ENCODE peak calls at places on chromosomes 2 and 18, in nine cellular contexts. One of them, this sample, is unnamed.

GRCh38 chr2:20370191-20370590 is 19.5 kb upstream of the PUM2 start:
- DNase-seq in mesendoderm: no peak
- DNase-seq in right cardiac atrium: no peak
- DNase-seq in skeletal muscle cell: no peak
- DNase-seq in upper lobe of right lung: no peak
- DNase-seq in tibial artery: no peak
- DNase-seq in H7: no peak
- DNase-seq in GM23248: no peak
- DNase-seq in CD4-positive, alpha-beta memory T cell: no peak
- DNase-seq in this sample: no peak

GRCh38 chr2:113906647-113907046 is 16.8 kb downstream of the ACTR3 start:
- DNase-seq in right cardiac atrium: no peak
- DNase-seq in tibial artery: no peak
- DNase-seq in mesendoderm: no peak
- DNase-seq in CD4-positive, alpha-beta memory T cell: no peak
- DNase-seq in GM23248: no peak
- DNase-seq in upper lobe of right lung: no peak
- DNase-seq in skeletal muscle cell: no peak
- DNase-seq in H7: no peak
- DNase-seq in this sample: no peak

GRCh38 chr2:212973347-212973746 is 178.1 kb downstream of the IKZF2 start:
- DNase-seq in skeletal muscle cell: no peak
- DNase-seq in upper lobe of right lung: no peak
- DNase-seq in GM23248: no peak
- DNase-seq in CD4-positive, alpha-beta memory T cell: no peak
- DNase-seq in tibial artery: no peak
- DNase-seq in mesendoderm: no peak
- DNase-seq in H7: no peak
- DNase-seq in right cardiac atrium: no peak
- DNase-seq in this sample: no peak

GRCh38 chr2:215724171-215724570 is 288.3 kb upstream of the FN1 start:
- DNase-seq in skeletal muscle cell: no peak
- DNase-seq in mesendoderm: no peak
- DNase-seq in GM23248: no peak
- DNase-seq in right cardiac atrium: no peak
- DNase-seq in CD4-positive, alpha-beta memory T cell: no peak
- DNase-seq in upper lobe of right lung: no peak
- DNase-seq in H7: no peak
- DNase-seq in tibial artery: no peak
- DNase-seq in this sample: no peak

GRCh38 chr2:111695441-111696007 is 188.5 kb downstream of the ANAPC1 start:
- DNase-seq in right cardiac atrium: no peak
- DNase-seq in tibial artery: no peak
- DNase-seq in GM23248: no peak
- DNase-seq in mesendoderm: no peak
- DNase-seq in H7: no peak
- DNase-seq in skeletal muscle cell: no peak
- DNase-seq in upper lobe of right lung: no peak
- DNase-seq in CD4-positive, alpha-beta memory T cell: no peak
- DNase-seq in this sample: no peak

GRCh38 chr18:54749291-54749690 is 79.0 kb upstream of the RAB27B start:
- DNase-seq in skeletal muscle cell: no peak
- DNase-seq in right cardiac atrium: no peak
- DNase-seq in upper lobe of right lung: no peak
- DNase-seq in tibial artery: no peak
- DNase-seq in GM23248: no peak
- DNase-seq in H7: no peak
- DNase-seq in mesendoderm: no peak
- DNase-seq in CD4-positive, alpha-beta memory T cell: no peak
- DNase-seq in this sample: no peak

GRCh38 chr2:69789762-69790600 is 39.5 kb upstream of the GMCL1 start:
- DNase-seq in tibial artery: no peak
- DNase-seq in CD4-positive, alpha-beta memory T cell: no peak
- DNase-seq in upper lobe of right lung: no peak
- DNase-seq in right cardiac atrium: no peak
- DNase-seq in H7: no peak
- DNase-seq in mesendoderm: peak
- DNase-seq in GM23248: peak
- DNase-seq in skeletal muscle cell: no peak
- DNase-seq in this sample: peak

GRCh38 chr2:113328043-113328442 is 49.3 kb upstream of the PAX8 start:
- DNase-seq in tibial artery: no peak
- DNase-seq in CD4-positive, alpha-beta memory T cell: no peak
- DNase-seq in GM23248: no peak
- DNase-seq in skeletal muscle cell: no peak
- DNase-seq in right cardiac atrium: no peak
- DNase-seq in H7: no peak
- DNase-seq in upper lobe of right lung: no peak
- DNase-seq in mesendoderm: no peak
- DNase-seq in this sample: no peak

GRCh38 chr2:109125595-109126500 is 3.2 kb upstream of the SH3RF3 start:
- DNase-seq in skeletal muscle cell: peak
- DNase-seq in mesendoderm: peak
- DNase-seq in upper lobe of right lung: no peak
- DNase-seq in tibial artery: no peak
- DNase-seq in CD4-positive, alpha-beta memory T cell: no peak
- DNase-seq in GM23248: peak
- DNase-seq in right cardiac atrium: no peak
- DNase-seq in H7: no peak
- DNase-seq in this sample: no peak

GRCh38 chr18:12885500-12885899 is 1.5 kb upstream of the PTPN2 start:
- DNase-seq in upper lobe of right lung: no peak
- DNase-seq in H7: peak
- DNase-seq in right cardiac atrium: no peak
- DNase-seq in CD4-positive, alpha-beta memory T cell: no peak
- DNase-seq in skeletal muscle cell: no peak
- DNase-seq in mesendoderm: peak
- DNase-seq in tibial artery: no peak
- DNase-seq in GM23248: no peak
- DNase-seq in this sample: no peak

GRCh38 chr2:28558421-28558820 is 62.6 kb downstream of the PLB1 start:
- DNase-seq in GM23248: no peak
- DNase-seq in H7: no peak
- DNase-seq in right cardiac atrium: no peak
- DNase-seq in tibial artery: no peak
- DNase-seq in skeletal muscle cell: no peak
- DNase-seq in upper lobe of right lung: no peak
- DNase-seq in mesendoderm: no peak
- DNase-seq in CD4-positive, alpha-beta memory T cell: no peak
- DNase-seq in this sample: no peak

GRCh38 chr2:210663574-210663973 is 107.2 kb downstream of the CPS1 start:
- DNase-seq in tibial artery: no peak
- DNase-seq in skeletal muscle cell: no peak
- DNase-seq in GM23248: peak
- DNase-seq in upper lobe of right lung: no peak
- DNase-seq in H7: peak
- DNase-seq in CD4-positive, alpha-beta memory T cell: no peak
- DNase-seq in mesendoderm: peak
- DNase-seq in right cardiac atrium: no peak
- DNase-seq in this sample: no peak

GRCh38 chr2:50143822-50144575 is 887.9 kb downstream of the NRXN1 start:
- DNase-seq in GM23248: peak
- DNase-seq in right cardiac atrium: no peak
- DNase-seq in mesendoderm: peak
- DNase-seq in upper lobe of right lung: no peak
- DNase-seq in tibial artery: no peak
- DNase-seq in CD4-positive, alpha-beta memory T cell: peak
- DNase-seq in skeletal muscle cell: peak
- DNase-seq in H7: peak
- DNase-seq in this sample: peak
- H3K4me3 ChIP-seq in GM23248: peak
- H3K4me3 ChIP-seq in right cardiac atrium: peak
- H3K4me3 ChIP-seq in mesendoderm: no peak
- H3K4me3 ChIP-seq in upper lobe of right lung: peak
- H3K4me3 ChIP-seq in tibial artery: peak
- H3K4me3 ChIP-seq in CD4-positive, alpha-beta memory T cell: no peak
- H3K4me3 ChIP-seq in skeletal muscle cell: peak
- H3K4me3 ChIP-seq in H7: no peak
- H3K4me3 ChIP-seq in this sample: peak

DNA sequence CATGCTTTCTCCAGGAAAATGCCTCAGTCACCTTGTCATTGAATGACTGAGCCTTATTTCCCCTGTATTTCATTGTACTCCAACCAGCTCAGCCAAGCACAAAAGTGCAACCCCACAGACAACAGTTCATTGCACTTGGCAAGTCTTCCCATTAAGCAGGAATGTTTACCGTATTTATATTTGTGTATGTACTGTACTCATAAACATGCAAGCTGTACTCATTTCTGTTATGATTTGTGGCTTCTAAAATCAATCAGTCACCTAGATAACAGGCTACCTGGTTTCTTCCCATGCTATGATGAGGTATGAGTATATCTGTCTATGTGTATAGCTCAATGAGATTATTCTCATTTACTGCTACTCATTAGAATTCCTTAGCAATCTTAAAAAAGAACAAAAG is 505.5 kb upstream of the FAM98A start:
- DNase-seq in CD4-positive, alpha-beta memory T cell: no peak
- DNase-seq in skeletal muscle cell: no peak
- DNase-seq in right cardiac atrium: no peak
- DNase-seq in GM23248: peak
- DNase-seq in mesendoderm: peak
- DNase-seq in tibial artery: no peak
- DNase-seq in H7: no peak
- DNase-seq in upper lobe of right lung: no peak
- DNase-seq in this sample: no peak
- H3K4me3 ChIP-seq in CD4-positive, alpha-beta memory T cell: no peak
- H3K4me3 ChIP-seq in skeletal muscle cell: no peak
- H3K4me3 ChIP-seq in right cardiac atrium: no peak
- H3K4me3 ChIP-seq in GM23248: peak
- H3K4me3 ChIP-seq in mesendoderm: no peak
- H3K4me3 ChIP-seq in tibial artery: no peak
- H3K4me3 ChIP-seq in H7: no peak
- H3K4me3 ChIP-seq in upper lobe of right lung: no peak
- H3K4me3 ChIP-seq in this sample: no peak

GRCh38 chr2:173415663-173416469 is 61.2 kb downstream of the CDCA7 start:
- DNase-seq in CD4-positive, alpha-beta memory T cell: no peak
- DNase-seq in upper lobe of right lung: no peak
- DNase-seq in mesendoderm: no peak
- DNase-seq in tibial artery: no peak
- DNase-seq in H7: peak
- DNase-seq in GM23248: no peak
- DNase-seq in right cardiac atrium: no peak
- DNase-seq in skeletal muscle cell: no peak
- DNase-seq in this sample: no peak
- H3K4me3 ChIP-seq in CD4-positive, alpha-beta memory T cell: no peak
- H3K4me3 ChIP-seq in upper lobe of right lung: no peak
- H3K4me3 ChIP-seq in mesendoderm: no peak
- H3K4me3 ChIP-seq in tibial artery: no peak
- H3K4me3 ChIP-seq in H7: no peak
- H3K4me3 ChIP-seq in GM23248: no peak
- H3K4me3 ChIP-seq in right cardiac atrium: no peak
- H3K4me3 ChIP-seq in skeletal muscle cell: no peak
- H3K4me3 ChIP-seq in this sample: no peak

DNA sequence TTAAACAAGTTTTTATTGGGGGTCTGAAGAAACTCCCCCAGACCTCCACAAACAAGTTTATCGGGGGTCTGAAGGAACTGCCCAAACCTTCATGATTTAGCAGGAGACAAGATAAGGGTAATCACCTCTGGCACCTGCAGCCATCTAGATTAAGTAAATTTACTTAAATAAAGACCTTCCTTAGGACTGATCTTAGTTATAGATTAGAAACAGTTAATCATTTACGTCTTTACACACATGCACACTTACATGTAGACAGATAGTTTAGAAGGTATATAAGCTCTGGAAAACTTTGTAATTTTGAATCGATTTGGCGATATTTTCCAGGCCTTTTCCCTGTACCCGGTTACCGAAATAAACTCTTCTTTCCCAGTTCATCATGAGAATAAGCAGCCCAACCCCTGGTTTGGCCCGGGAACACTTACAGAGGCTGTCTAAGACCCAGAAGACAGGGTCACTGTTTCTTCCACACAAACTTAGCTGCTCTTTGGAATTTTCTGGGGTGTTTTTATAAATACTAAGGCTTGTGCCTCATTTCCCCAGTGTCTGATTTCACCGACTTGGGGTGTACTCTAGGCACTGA is 585 bp upstream of the SKA1 start:
- DNase-seq in GM23248: no peak
- DNase-seq in skeletal muscle cell: no peak
- DNase-seq in H7: no peak
- DNase-seq in CD4-positive, alpha-beta memory T cell: no peak
- DNase-seq in right cardiac atrium: no peak
- DNase-seq in upper lobe of right lung: no peak
- DNase-seq in mesendoderm: peak
- DNase-seq in tibial artery: no peak
- DNase-seq in this sample: no peak
- H3K4me3 ChIP-seq in GM23248: peak
- H3K4me3 ChIP-seq in skeletal muscle cell: peak
- H3K4me3 ChIP-seq in H7: peak
- H3K4me3 ChIP-seq in CD4-positive, alpha-beta memory T cell: peak
- H3K4me3 ChIP-seq in right cardiac atrium: peak
- H3K4me3 ChIP-seq in upper lobe of right lung: peak
- H3K4me3 ChIP-seq in mesendoderm: no peak
- H3K4me3 ChIP-seq in tibial artery: peak
- H3K4me3 ChIP-seq in this sample: peak

GRCh38 chr2:172100080-172101007 is 2.4 kb downstream of the DLX2 start:
- DNase-seq in skeletal muscle cell: no peak
- DNase-seq in H7: peak
- DNase-seq in upper lobe of right lung: no peak
- DNase-seq in right cardiac atrium: no peak
- DNase-seq in mesendoderm: peak
- DNase-seq in tibial artery: no peak
- DNase-seq in CD4-positive, alpha-beta memory T cell: no peak
- DNase-seq in GM23248: peak
- DNase-seq in this sample: no peak

GRCh38 chr2:172102159-172102857 is 392 bp downstream of the DLX2 start:
- DNase-seq in GM23248: peak
- DNase-seq in CD4-positive, alpha-beta memory T cell: no peak
- DNase-seq in mesendoderm: no peak
- DNase-seq in right cardiac atrium: no peak
- DNase-seq in upper lobe of right lung: no peak
- DNase-seq in tibial artery: no peak
- DNase-seq in H7: peak
- DNase-seq in skeletal muscle cell: peak
- DNase-seq in this sample: no peak

GRCh38 chr2:172101008-172101706 is 1.5 kb downstream of the DLX2 start:
- DNase-seq in CD4-positive, alpha-beta memory T cell: no peak
- DNase-seq in skeletal muscle cell: no peak
- DNase-seq in H7: peak
- DNase-seq in tibial artery: no peak
- DNase-seq in mesendoderm: peak
- DNase-seq in GM23248: peak
- DNase-seq in upper lobe of right lung: no peak
- DNase-seq in right cardiac atrium: no peak
- DNase-seq in this sample: no peak

GRCh38 chr2:172102858-172103359 is at the start of gene DLX2:
- DNase-seq in tibial artery: peak
- DNase-seq in H7: peak
- DNase-seq in CD4-positive, alpha-beta memory T cell: no peak
- DNase-seq in mesendoderm: peak
- DNase-seq in GM23248: peak
- DNase-seq in right cardiac atrium: peak
- DNase-seq in skeletal muscle cell: peak
- DNase-seq in upper lobe of right lung: peak
- DNase-seq in this sample: peak

DNA sequence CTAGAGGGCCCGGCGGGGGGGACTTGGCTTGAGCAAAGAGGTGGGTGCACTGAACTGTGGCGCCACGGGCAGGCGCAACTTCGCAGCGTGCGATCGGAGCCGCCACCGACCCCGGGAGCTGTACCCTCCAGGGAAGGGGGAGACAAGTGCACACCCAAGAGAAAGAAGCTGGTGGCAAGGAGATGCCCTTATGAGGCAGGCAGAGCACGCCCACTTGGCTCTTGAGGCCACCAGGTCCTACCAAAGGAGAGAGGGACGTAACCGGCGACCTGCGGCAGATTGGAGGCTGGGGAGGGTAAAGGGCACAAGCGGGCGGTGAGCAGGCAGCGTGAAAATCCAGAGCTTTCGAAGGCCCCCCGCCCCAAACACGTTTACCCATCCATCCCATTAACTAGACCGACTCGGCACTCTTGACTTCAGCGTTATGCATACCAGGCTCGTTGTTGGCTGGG is 967 bp downstream of the DLX2 start:
- DNase-seq in mesendoderm: peak
- DNase-seq in right cardiac atrium: no peak
- DNase-seq in tibial artery: no peak
- DNase-seq in upper lobe of right lung: no peak
- DNase-seq in H7: no peak
- DNase-seq in GM23248: peak
- DNase-seq in CD4-positive, alpha-beta memory T cell: no peak
- DNase-seq in skeletal muscle cell: no peak
- DNase-seq in this sample: no peak
- H3K4me3 ChIP-seq in mesendoderm: no peak
- H3K4me3 ChIP-seq in right cardiac atrium: peak
- H3K4me3 ChIP-seq in tibial artery: no peak
- H3K4me3 ChIP-seq in upper lobe of right lung: peak
- H3K4me3 ChIP-seq in H7: peak
- H3K4me3 ChIP-seq in GM23248: peak
- H3K4me3 ChIP-seq in CD4-positive, alpha-beta memory T cell: peak
- H3K4me3 ChIP-seq in skeletal muscle cell: peak
- H3K4me3 ChIP-seq in this sample: no peak

This sample was measured in OCI-LY7.